ENCODE peak calls at places on chromosomes 13 and 19, in five cellular contexts. W, D, O, K and M are unnamed samples.

GRCh38 chr19:48554385-48555091 is 2.6 kb downstream of the SULT2B1 start:
- DNase-seq in O (no peak), W (peak; percentile 19), D (peak; percentile 33), K (no peak), M (no peak)

GRCh38 chr13:62320129-62320724 is 904.6 kb upstream of the PCDH20 start:
- DNase-seq in K (no peak), W (peak; percentile 65), O (peak; percentile 48), D (no peak), M (no peak)

GRCh38 chr13:112674412-112675383 is 15.1 kb upstream of the ATP11A start:
- DNase-seq in K (no peak), D (peak; percentile 52), O (no peak), W (no peak), M (no peak)

GRCh38 chr19:30722236-30722635 is 350.1 kb downstream of the ZNF536 start:
- DNase-seq in D (no peak), O (no peak), K (no peak), W (no peak), M (no peak)

GRCh38 chr13:114151565-114152284 is 19.3 kb upstream of the RASA3 start:
- DNase-seq in K (no peak), D (no peak), W (peak; percentile 32), O (no peak), M (peak; percentile 93)

GRCh38 chr13:109784590-109785140 is 1.7 kb downstream of the IRS2 start:
- DNase-seq in O (peak; percentile 82), D (peak; percentile 81), K (peak; percentile 94), W (peak; percentile 89), M (peak; percentile 81)

GRCh38 chr19:5439452-5439851 is 15.8 kb upstream of the ZNRF4 start:
- DNase-seq in O (no peak), K (no peak), W (no peak), D (no peak), M (no peak)

GRCh38 chr13:98549006-98549727 is 27.7 kb downstream of the STK24 start:
- DNase-seq in O (no peak), D (no peak), K (no peak), W (no peak), M (no peak)

GRCh38 chr19:47545061-47545948 is 27.6 kb downstream of the ZNF541 start:
- DNase-seq in O (no peak), K (peak; percentile 52), D (no peak), W (no peak), M (no peak)

GRCh38 chr19:45863840-45864628 is at the start of gene FOXA3:
- DNase-seq in W (peak; percentile 62), K (peak; percentile 67), D (peak; percentile 40), O (peak; percentile 56), M (peak; percentile 80)

GRCh38 chr19:18731562-18732008 is 48.1 kb downstream of the CRTC1 start:
- DNase-seq in D (no peak), W (no peak), K (peak; percentile 63), O (no peak), M (no peak)

GRCh38 chr13:26457212-26457611 is 100.3 kb upstream of the WASF3 start:
- DNase-seq in D (no peak), K (no peak), W (no peak), O (no peak), M (no peak)

GRCh38 chr13:99339736-99340392 is 32.7 kb upstream of the GPR183 start:
- DNase-seq in O (no peak), K (no peak), D (peak; percentile 70), W (no peak), M (no peak)

GRCh38 chr19:3459322-3459881 is 20.9 kb downstream of the SMIM24 start:
- DNase-seq in K (peak; percentile 97), O (no peak), W (peak; percentile 60), D (peak; percentile 89), M (peak; percentile 65)

GRCh38 chr13:105567951-105568510 is 967.4 kb downstream of the EFNB2 start:
- DNase-seq in K (no peak), O (no peak), D (no peak), W (peak; percentile 74), M (no peak)

GRCh38 chr19:48680436-48681126 is 7.8 kb upstream of the NTN5 start:
- DNase-seq in D (no peak), O (no peak), W (no peak), K (no peak), M (no peak)

GRCh38 chr19:2634228-2634951 is 68.1 kb downstream of the GNG7 start:
- DNase-seq in W (peak; percentile 52), D (no peak), K (peak; percentile 93), O (no peak), M (no peak)